ENCODE peak calls at places on chromosome 14, in seven cellular contexts. D, R, H, I, Y, A and G are unnamed samples. For H3K9me3, the result is how much of the 10 kb centered on the place peaks cover.

GRCh38 chr14:75259510-75259855 is 19.1 kb upstream of the FOS start:
- DNase-seq in A (no peak), D (no peak), I (peak), Y (no peak), R (no peak), H (no peak), G (peak)

GRCh38 chr14:101360045-101360931 is 201.0 kb upstream of the DIO3 start:
- DNase-seq in H (no peak), Y (no peak), I (no peak), A (peak), R (no peak), D (peak), G (no peak)

GRCh38 chr14:75979071-75979571 is 2.7 kb downstream of the TGFB3 start:
- DNase-seq in D (no peak), A (peak), R (no peak), Y (peak), H (no peak), I (peak), G (peak)

GRCh38 chr14:74492413-74493342 is at the start of gene NPC2:
- DNase-seq in R (no peak), Y (no peak), A (no peak), H (no peak), I (no peak), D (no peak), G (no peak)

GRCh38 chr14:58829594-58829993 is 191.8 kb downstream of the DACT1 start:
- DNase-seq in Y (no peak), D (no peak), I (no peak), R (no peak), A (no peak), H (no peak), G (no peak)

GRCh38 chr14:59844414-59844813 is 26.2 kb downstream of the RTN1 start:
- DNase-seq in A (no peak), H (no peak), D (no peak), Y (no peak), I (no peak), R (no peak), G (no peak)

GRCh38 chr14:70567791-70568190 is 32.7 kb downstream of the MED6 start:
- DNase-seq in A (peak), D (peak), Y (no peak), H (no peak), R (no peak), I (peak), G (peak)

GRCh38 chr14:100486025-100486828 is 101.0 kb downstream of the BEGAIN start:
- DNase-seq in I (peak), Y (no peak), A (peak), D (peak), R (peak), H (peak), G (peak)

GRCh38 chr14:68157971-68158371 is 338.4 kb downstream of the RAD51B start:
- DNase-seq in R (no peak), D (no peak), I (no peak), A (no peak), H (no peak), Y (no peak), G (no peak)

DNA sequence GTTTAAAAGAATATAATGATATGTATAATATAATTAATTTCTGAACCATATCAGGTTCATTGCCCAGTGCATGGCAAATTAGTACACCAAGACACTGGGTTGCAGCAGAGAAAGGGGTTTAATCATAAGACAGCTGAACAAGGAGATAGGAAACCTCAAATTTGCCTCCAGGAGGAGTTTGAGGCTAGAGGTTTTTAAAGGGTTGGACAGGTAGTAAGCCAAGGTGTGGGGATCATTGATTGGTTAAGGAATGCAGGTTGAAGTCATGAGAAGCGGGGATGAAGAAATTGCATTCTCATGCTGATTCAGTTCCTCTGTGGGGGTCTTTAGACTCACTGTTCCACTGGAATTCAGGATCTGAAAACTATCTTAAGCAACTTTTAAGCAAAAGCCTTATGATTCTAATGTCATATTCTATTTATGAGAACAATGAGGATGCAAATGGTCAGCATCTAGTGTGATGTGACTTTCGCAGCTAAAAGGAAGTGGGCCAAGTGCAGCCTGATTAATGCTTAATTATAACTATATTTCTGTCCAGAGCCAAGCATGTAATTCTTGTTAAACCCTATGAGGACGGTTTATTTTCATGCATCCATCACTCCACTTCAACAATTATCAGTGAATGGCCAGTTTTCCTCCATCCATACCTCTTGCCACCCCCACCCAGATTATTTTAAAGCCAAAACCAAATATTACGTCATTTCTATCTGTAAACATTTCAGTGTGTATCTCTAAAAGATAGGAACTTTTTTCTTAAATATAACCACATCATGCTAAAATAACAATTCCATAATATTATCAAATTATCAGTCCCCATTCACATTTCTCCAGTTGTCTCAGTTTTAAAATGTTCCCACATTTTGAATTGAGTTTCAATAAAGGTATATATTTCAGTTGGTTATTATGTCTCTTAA is 14.9 kb downstream of the RNF212B start:
- DNase-seq in D (no peak), Y (no peak), H (no peak), R (no peak), I (no peak), A (no peak), G (no peak)
- H3K27ac ChIP-seq in D (no peak), Y (no peak), H (no peak), R (no peak), I (no peak), A (no peak), G (no peak)

GRCh38 chr14:103213331-103213730 is 90.1 kb downstream of the TNFAIP2 start:
- DNase-seq in I (no peak), D (no peak), A (no peak), Y (no peak), H (no peak), R (no peak), G (no peak)
- TF ChIP-seq CTCF in I (no peak), D (no peak), A (no peak), Y (no peak), H (no peak), R (no peak), G (no peak)

GRCh38 chr14:106843951-106844483 is 1317.6 kb downstream of the TMEM121 start:
- DNase-seq in Y (peak), H (peak), I (peak), D (peak), R (peak), A (no peak), G (peak)

GRCh38 chr14:106840258-106840657 is 1313.9 kb downstream of the TMEM121 start:
- DNase-seq in D (no peak), Y (no peak), H (no peak), R (no peak), A (no peak), I (no peak), G (peak)

GRCh38 chr14:106842687-106843086 is 1316.3 kb downstream of the TMEM121 start:
- DNase-seq in H (no peak), A (peak), I (peak), Y (peak), R (no peak), D (no peak), G (peak)

GRCh38 chr14:106843376-106843775 is 1317.0 kb downstream of the TMEM121 start:
- DNase-seq in R (no peak), Y (no peak), A (no peak), I (no peak), D (no peak), H (no peak), G (no peak)

DNA sequence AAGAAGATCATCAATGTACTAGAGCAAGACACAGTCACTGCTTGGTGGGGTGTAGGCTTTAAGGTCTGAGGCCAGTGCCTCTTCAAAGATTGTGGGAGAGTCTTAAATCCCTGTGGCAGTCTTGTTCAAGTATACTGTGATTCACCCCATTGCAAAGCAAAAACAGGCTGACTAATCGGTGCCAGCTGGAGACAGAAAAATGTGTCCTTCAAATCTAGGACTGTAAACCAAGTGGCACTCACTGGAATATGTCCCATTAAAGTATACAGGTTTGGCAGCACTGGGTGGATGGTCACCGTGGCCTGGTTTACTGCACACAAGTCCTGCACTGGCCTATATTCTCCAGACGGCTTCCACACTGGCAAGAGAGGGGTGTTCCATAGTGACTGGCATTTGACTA is 1315.3 kb downstream of the TMEM121 start:
- DNase-seq in I (no peak), H (no peak), A (no peak), D (no peak), Y (no peak), R (no peak), G (no peak)
- H3K9me3 ChIP-seq in I (under half), H (under half), A (under half), D (under half), Y (under half), R (under half), G (under half)

GRCh38 chr14:61673305-61673704 is 22.0 kb upstream of the HIF1A start:
- DNase-seq in R (no peak), H (no peak), D (no peak), Y (no peak), A (no peak), I (no peak), G (no peak)

GRCh38 chr14:61672796-61673195 is 22.5 kb upstream of the HIF1A start:
- DNase-seq in Y (no peak), D (no peak), I (no peak), A (no peak), R (no peak), H (no peak), G (no peak)

GRCh38 chr14:61668267-61668666 is 27.0 kb upstream of the HIF1A start:
- DNase-seq in Y (no peak), D (peak), A (no peak), H (no peak), R (no peak), I (no peak), G (no peak)

GRCh38 chr14:61670576-61670975 is 24.7 kb upstream of the HIF1A start:
- DNase-seq in H (no peak), A (no peak), I (no peak), R (no peak), Y (no peak), D (no peak), G (no peak)

GRCh38 chr14:61671086-61671485 is 24.2 kb upstream of the HIF1A start:
- DNase-seq in A (no peak), I (no peak), D (no peak), R (no peak), Y (no peak), H (no peak), G (no peak)
- H3K27ac ChIP-seq in A (no peak), I (no peak), D (peak), R (peak), Y (peak), H (no peak), G (no peak)

DNA sequence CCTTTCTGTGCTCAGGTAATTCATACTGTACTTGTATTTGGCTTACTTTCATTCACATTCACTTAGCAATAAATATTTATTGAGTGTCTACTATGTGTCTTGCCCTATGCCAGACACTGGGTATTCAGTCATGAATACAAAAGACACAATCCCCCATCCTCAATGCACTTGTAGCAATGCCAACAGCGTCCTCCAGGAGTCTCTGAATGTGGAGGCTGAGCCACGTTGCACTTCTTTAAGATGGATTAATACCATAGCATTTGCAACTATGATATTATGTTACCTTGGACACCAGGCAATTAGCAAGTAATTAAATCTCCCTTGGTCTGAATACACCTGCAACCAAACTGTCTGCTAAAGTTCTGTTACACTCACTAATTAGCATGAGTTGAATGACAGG is 58.8 kb downstream of the OTX2 start:
- DNase-seq in I (no peak), H (no peak), R (no peak), A (no peak), D (no peak), Y (no peak), G (peak)
- TF ChIP-seq CTCF in I (peak), H (no peak), R (no peak), A (no peak), D (no peak), Y (no peak), G (peak)

GRCh38 chr14:104224516-104225281 is 86.3 kb downstream of the KIF26A start:
- DNase-seq in D (peak), Y (peak), A (peak), H (no peak), R (no peak), I (peak), G (peak)
- H3K9me3 ChIP-seq in D (under half), Y (under half), A (under half), H (under half), R (under half), I (under half), G (under half)

DNA sequence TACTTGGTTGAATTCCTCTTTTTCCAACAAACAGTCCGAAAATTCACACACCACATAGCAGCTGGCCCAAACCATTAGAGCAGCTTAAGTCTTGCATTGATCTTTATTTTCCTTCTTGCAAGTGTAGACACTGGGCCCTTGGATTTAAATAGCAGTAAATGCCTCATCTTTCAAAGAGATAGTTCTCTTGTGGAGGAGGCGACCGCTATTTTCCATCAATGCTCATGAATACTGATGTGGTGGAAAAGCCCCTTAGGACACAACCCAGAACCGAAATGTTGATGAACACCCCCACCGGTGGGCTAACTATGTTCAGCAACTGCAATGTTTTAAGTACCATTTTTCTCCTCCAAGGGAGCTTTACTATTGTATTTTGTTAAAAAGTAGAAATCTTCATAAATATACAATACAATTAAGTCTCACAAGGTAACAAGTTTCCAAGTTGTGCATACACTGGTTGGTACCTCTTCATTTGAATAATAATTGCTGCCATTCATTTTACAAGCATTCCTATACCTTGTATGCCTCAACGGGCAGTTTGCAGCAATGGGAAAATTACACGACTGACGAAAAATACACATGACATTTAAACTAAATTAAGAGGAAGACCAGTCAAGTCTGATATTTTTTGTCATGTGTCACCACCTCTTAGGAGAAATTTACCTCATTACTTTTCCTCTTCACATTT is 18.0 kb downstream of the NIN start:
- DNase-seq in Y (no peak), R (no peak), H (no peak), I (no peak), D (no peak), A (no peak), G (no peak)
- H3K27ac ChIP-seq in Y (peak), R (peak), H (no peak), I (no peak), D (no peak), A (no peak), G (no peak)